ENCODE peak calls at places on chromosomes 16 and 17, in seven cellular contexts. H, Y, C, X, I, V and G are unnamed samples.

GRCh38 chr17:34226011-34226410 is 29.1 kb upstream of the CCL2 start:
- DNase-seq in H (no peak), Y (no peak), C (no peak), X (no peak), I (no peak), V (no peak), G (no peak)

GRCh38 chr17:80611831-80612230 is 67.2 kb downstream of the RPTOR start:
- DNase-seq in H (no peak), Y (no peak), C (no peak), X (no peak), I (no peak), V (no peak), G (no peak)

GRCh38 chr17:49496183-49496865 is 1.2 kb downstream of the NGFR start:
- DNase-seq in H (peak), Y (no peak), C (peak), X (peak), I (no peak), V (peak), G (peak)

GRCh38 chr16:89047331-89048086 is 46.1 kb upstream of the ACSF3 start:
- DNase-seq in H (no peak), Y (no peak), C (no peak), X (peak), I (no peak), V (no peak), G (no peak)

GRCh38 chr16:2827831-2828520 is 2.1 kb upstream of the ZG16B start:
- DNase-seq in H (no peak), Y (no peak), C (no peak), X (no peak), I (no peak), V (no peak), G (no peak)

GRCh38 chr16:87924937-87925670 is 11.2 kb downstream of the CA5A start:
- DNase-seq in H (no peak), Y (no peak), C (no peak), X (no peak), I (peak), V (no peak), G (no peak)

GRCh38 chr17:15469260-15469659 is 1.8 kb upstream of the CDRT4 start:
- DNase-seq in H (no peak), Y (no peak), C (no peak), X (no peak), I (no peak), V (no peak), G (no peak)

GRCh38 chr17:40646791-40647548 is 648 bp downstream of the SMARCE1 start:
- DNase-seq in H (peak), Y (peak), C (no peak), X (peak), I (peak), V (no peak), G (no peak)

GRCh38 chr17:38868968-38869646 is 751 bp upstream of the LASP1 start:
- DNase-seq in H (peak), Y (peak), C (peak), X (peak), I (peak), V (peak), G (peak)

GRCh38 chr17:35057332-35057915 is 6.1 kb downstream of the RFFL start:
- DNase-seq in H (no peak), Y (no peak), C (no peak), X (no peak), I (peak), V (no peak), G (no peak)

GRCh38 chr16:49463529-49463928 is 89.9 kb downstream of the C16orf78 start:
- DNase-seq in H (no peak), Y (no peak), C (peak), X (peak), I (no peak), V (peak), G (no peak)

GRCh38 chr17:80883831-80884735 is 107.6 kb upstream of the CHMP6 start:
- DNase-seq in H (no peak), Y (no peak), C (no peak), X (no peak), I (no peak), V (no peak), G (no peak)

GRCh38 chr17:163514-164103 is 17.8 kb downstream of the DOC2B start:
- DNase-seq in H (no peak), Y (no peak), C (no peak), X (peak), I (no peak), V (no peak), G (no peak)

GRCh38 chr16:12081048-12081404 is 104.5 kb downstream of the SNX29 start:
- DNase-seq in H (no peak), Y (no peak), C (no peak), X (no peak), I (no peak), V (no peak), G (no peak)

GRCh38 chr16:3095869-3096268 is 3.2 kb downstream of the ZSCAN10 start:
- DNase-seq in H (no peak), Y (no peak), C (peak), X (peak), I (no peak), V (no peak), G (peak)

GRCh38 chr17:14904406-14904805 is 360.7 kb downstream of the PMP22 start:
- DNase-seq in H (no peak), Y (no peak), C (no peak), X (no peak), I (no peak), V (no peak), G (no peak)

GRCh38 chr17:3727041-3727440 is 3.3 kb downstream of the HASPIN start:
- DNase-seq in H (no peak), Y (no peak), C (no peak), X (no peak), I (no peak), V (no peak), G (no peak)

GRCh38 chr17:79777844-79778503 is at the start of gene CBX2:
- DNase-seq in H (peak), Y (no peak), C (peak), X (peak), I (no peak), V (peak), G (peak)

GRCh38 chr16:78669994-78670393 is 570.5 kb downstream of the WWOX start:
- DNase-seq in H (peak), Y (no peak), C (no peak), X (no peak), I (no peak), V (no peak), G (no peak)

GRCh38 chr16:1778200-1779179 is 3.9 kb downstream of the SPSB3 start:
- DNase-seq in H (no peak), Y (no peak), C (peak), X (no peak), I (no peak), V (no peak), G (no peak)

GRCh38 chr17:56441331-56441730 is 152.2 kb upstream of the NOG start:
- DNase-seq in H (no peak), Y (no peak), C (no peak), X (no peak), I (no peak), V (no peak), G (no peak)

GRCh38 chr16:14559809-14560227 is 70.2 kb downstream of the PARN start:
- DNase-seq in H (peak), Y (no peak), C (peak), X (no peak), I (no peak), V (no peak), G (no peak)

GRCh38 chr16:80084614-80085013 is 456.2 kb upstream of the DYNLRB2 start:
- DNase-seq in H (no peak), Y (peak), C (peak), X (no peak), I (peak), V (peak), G (no peak)

GRCh38 chr17:18143044-18143936 is 34.7 kb downstream of the MYO15A start:
- DNase-seq in H (peak), Y (no peak), C (no peak), X (no peak), I (no peak), V (no peak), G (no peak)

GRCh38 chr16:24381470-24382118 is 125.5 kb downstream of the CACNG3 start:
- DNase-seq in H (no peak), Y (no peak), C (no peak), X (no peak), I (no peak), V (no peak), G (no peak)

GRCh38 chr17:45090711-45091110 is 29.6 kb downstream of the NMT1 start:
- DNase-seq in H (no peak), Y (no peak), C (no peak), X (no peak), I (no peak), V (no peak), G (no peak)

GRCh38 chr17:76940738-76941350 is 72.6 kb downstream of the MGAT5B start:
- DNase-seq in H (no peak), Y (no peak), C (no peak), X (no peak), I (no peak), V (no peak), G (no peak)
- TF ChIP-seq CTCF in H (no peak), Y (peak), C (no peak), X (no peak), I (peak), V (no peak), G (no peak)

DNA sequence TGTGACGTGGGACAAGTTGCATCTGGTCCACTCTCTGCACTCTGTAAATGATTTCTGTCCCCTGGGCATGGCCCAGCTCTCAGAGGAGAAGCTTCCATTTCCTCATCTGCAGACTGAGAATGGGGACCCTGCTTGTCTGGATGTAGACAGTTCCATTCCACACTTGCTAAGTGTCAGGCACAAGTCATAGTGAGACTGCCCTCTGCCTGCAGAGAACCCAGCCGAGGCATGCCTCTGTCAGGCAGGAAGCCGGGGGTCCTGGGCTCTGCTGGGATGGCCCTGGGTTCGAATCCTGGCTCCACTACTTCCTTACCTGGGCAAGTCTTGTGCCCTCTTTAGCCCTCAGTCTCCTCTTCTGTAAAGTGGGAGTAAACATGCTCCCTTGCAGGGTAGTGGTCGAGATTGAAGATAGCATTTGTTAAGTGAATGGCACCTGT is 4.1 kb downstream of the MAP2K3 start:
- DNase-seq in H (no peak), Y (no peak), C (no peak), X (peak), I (no peak), V (no peak), G (no peak)
- TF ChIP-seq CTCF in H (no peak), Y (peak), C (no peak), X (no peak), I (no peak), V (no peak), G (no peak)

GRCh38 chr16:50668368-50669008 is 12.6 kb downstream of the SNX20 start:
- DNase-seq in H (peak), Y (no peak), C (no peak), X (no peak), I (peak), V (no peak), G (no peak)

GRCh38 chr16:50666658-50667496 is 14.2 kb downstream of the SNX20 start:
- DNase-seq in H (no peak), Y (no peak), C (no peak), X (peak), I (no peak), V (no peak), G (no peak)

GRCh38 chr16:50665128-50665878 is 15.8 kb downstream of the SNX20 start:
- DNase-seq in H (peak), Y (peak), C (peak), X (peak), I (peak), V (peak), G (peak)

GRCh38 chr16:50669741-50670140 is 11.4 kb downstream of the SNX20 start:
- DNase-seq in H (no peak), Y (no peak), C (no peak), X (no peak), I (no peak), V (no peak), G (no peak)

GRCh38 chr16:50667497-50668367 is 13.4 kb downstream of the SNX20 start:
- DNase-seq in H (no peak), Y (no peak), C (no peak), X (no peak), I (no peak), V (no peak), G (no peak)
- TF ChIP-seq CTCF in H (no peak), Y (peak), C (no peak), X (no peak), I (no peak), V (no peak), G (no peak)

DNA sequence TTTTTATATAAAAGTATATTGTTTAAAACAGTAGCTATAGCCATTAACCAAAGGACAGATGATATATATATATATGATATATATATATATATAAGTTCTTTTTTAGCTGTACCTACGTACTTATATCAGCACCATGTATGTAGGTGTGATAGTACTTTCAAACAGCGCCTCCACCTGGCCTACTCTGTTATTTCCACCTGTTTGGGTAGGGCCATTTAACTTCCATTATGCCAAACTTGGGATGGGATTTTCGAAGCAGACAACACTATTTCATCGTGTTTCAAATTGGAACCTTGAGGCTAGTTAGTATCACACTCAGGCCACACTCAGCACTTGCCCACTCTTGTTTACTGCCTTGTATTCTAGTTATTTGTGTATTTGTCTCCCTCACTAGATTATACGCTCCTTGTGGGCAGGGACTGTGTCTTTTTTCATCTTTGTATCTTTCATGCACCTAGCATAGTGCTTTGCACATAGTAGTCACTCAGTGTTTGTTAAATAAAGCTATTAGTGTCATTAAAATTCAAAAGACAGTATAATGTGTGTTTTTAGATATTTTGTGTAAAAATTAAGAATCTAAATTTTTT is 11.8 kb upstream of the CLTC start:
- DNase-seq in H (no peak), Y (no peak), C (no peak), X (peak), I (no peak), V (no peak), G (no peak)
- TF ChIP-seq CTCF in H (no peak), Y (no peak), C (no peak), X (peak), I (peak), V (peak), G (no peak)

GRCh38 chr17:1641065-1641403 is 4.5 kb downstream of the SCARF1 start:
- DNase-seq in H (no peak), Y (no peak), C (no peak), X (no peak), I (no peak), V (no peak), G (no peak)
- TF ChIP-seq CTCF in H (no peak), Y (no peak), C (no peak), X (no peak), I (no peak), V (no peak), G (no peak)

GRCh38 chr16:31476305-31477219 is 4.6 kb downstream of the TGFB1I1 start:
- DNase-seq in H (peak), Y (no peak), C (peak), X (peak), I (peak), V (no peak), G (peak)
- TF ChIP-seq CTCF in H (no peak), Y (no peak), C (no peak), X (no peak), I (no peak), V (no peak), G (no peak)